ENCODE peak calls at places on chromosomes 2 and 18, in eight cellular contexts. One of them, this sample, is unnamed.

GRCh38 chr18:59996370-59996966 is 96.7 kb downstream of the PMAIP1 start:
- DNase-seq in GM12878: no peak
- DNase-seq in fibroblast of pulmonary artery: peak; percentile 68
- DNase-seq in A549: peak; percentile 58
- DNase-seq in ovary: no peak
- DNase-seq in foreskin fibroblast: peak; percentile 77
- DNase-seq in IMR-90: peak; percentile 57
- DNase-seq in tibial artery: no peak
- DNase-seq in this sample: peak; percentile 23

GRCh38 chr18:23887493-23887892 is 127.1 kb upstream of the TTC39C start:
- DNase-seq in GM12878: no peak
- DNase-seq in ovary: peak; percentile 38
- DNase-seq in IMR-90: peak; percentile 15
- DNase-seq in fibroblast of pulmonary artery: peak; percentile 56
- DNase-seq in A549: no peak
- DNase-seq in tibial artery: no peak
- DNase-seq in foreskin fibroblast: no peak
- DNase-seq in this sample: no peak

GRCh38 chr18:79354350-79354749 is 41.4 kb upstream of the NFATC1 start:
- DNase-seq in tibial artery: no peak
- DNase-seq in ovary: no peak
- DNase-seq in foreskin fibroblast: no peak
- DNase-seq in fibroblast of pulmonary artery: no peak
- DNase-seq in IMR-90: no peak
- DNase-seq in GM12878: no peak
- DNase-seq in A549: no peak
- DNase-seq in this sample: no peak

GRCh38 chr2:120825370-120826259 is 89.9 kb downstream of the GLI2 start:
- DNase-seq in IMR-90: peak; percentile 90
- DNase-seq in ovary: peak; percentile 65
- DNase-seq in A549: no peak
- DNase-seq in foreskin fibroblast: peak; percentile 95
- DNase-seq in tibial artery: peak; percentile 64
- DNase-seq in fibroblast of pulmonary artery: peak; percentile 86
- DNase-seq in GM12878: no peak
- DNase-seq in this sample: peak; percentile 78

GRCh38 chr2:231554748-231555545 is 24.7 kb upstream of the NMUR1 start:
- DNase-seq in tibial artery: peak; percentile 77
- DNase-seq in foreskin fibroblast: peak; percentile 60
- DNase-seq in A549: peak; percentile 25
- DNase-seq in IMR-90: peak; percentile 50
- DNase-seq in ovary: peak; percentile 68
- DNase-seq in fibroblast of pulmonary artery: peak; percentile 89
- DNase-seq in GM12878: no peak
- DNase-seq in this sample: peak; percentile 13

GRCh38 chr2:218216336-218216673 is 684 bp upstream of the ARPC2 start:
- DNase-seq in foreskin fibroblast: no peak
- DNase-seq in fibroblast of pulmonary artery: no peak
- DNase-seq in A549: no peak
- DNase-seq in IMR-90: no peak
- DNase-seq in tibial artery: peak; percentile 67
- DNase-seq in GM12878: no peak
- DNase-seq in ovary: peak; percentile 52
- DNase-seq in this sample: no peak

GRCh38 chr2:63436488-63436887 is 151.8 kb downstream of the WDPCP start:
- DNase-seq in tibial artery: no peak
- DNase-seq in fibroblast of pulmonary artery: no peak
- DNase-seq in IMR-90: peak; percentile 37
- DNase-seq in foreskin fibroblast: no peak
- DNase-seq in GM12878: no peak
- DNase-seq in A549: no peak
- DNase-seq in ovary: no peak
- DNase-seq in this sample: no peak

GRCh38 chr18:48829443-48830149 is 121.2 kb downstream of the SMAD7 start:
- DNase-seq in IMR-90: no peak
- DNase-seq in fibroblast of pulmonary artery: no peak
- DNase-seq in A549: no peak
- DNase-seq in foreskin fibroblast: no peak
- DNase-seq in GM12878: no peak
- DNase-seq in ovary: no peak
- DNase-seq in tibial artery: peak; percentile 81
- DNase-seq in this sample: no peak

GRCh38 chr2:53632714-53633113 is 134.9 kb upstream of the CHAC2 start:
- DNase-seq in ovary: no peak
- DNase-seq in IMR-90: peak; percentile 2
- DNase-seq in foreskin fibroblast: peak; percentile 8
- DNase-seq in GM12878: no peak
- DNase-seq in A549: no peak
- DNase-seq in fibroblast of pulmonary artery: peak; percentile 31
- DNase-seq in tibial artery: no peak
- DNase-seq in this sample: no peak

GRCh38 chr18:63111549-63112402 is 207.8 kb downstream of the BCL2 start:
- DNase-seq in tibial artery: no peak
- DNase-seq in foreskin fibroblast: no peak
- DNase-seq in IMR-90: no peak
- DNase-seq in ovary: no peak
- DNase-seq in fibroblast of pulmonary artery: peak; percentile 20
- DNase-seq in GM12878: no peak
- DNase-seq in A549: no peak
- DNase-seq in this sample: no peak

GRCh38 chr18:48294894-48295585 is 114.1 kb downstream of the ZBTB7C start:
- DNase-seq in A549: no peak
- DNase-seq in ovary: no peak
- DNase-seq in tibial artery: peak; percentile 60
- DNase-seq in fibroblast of pulmonary artery: no peak
- DNase-seq in GM12878: no peak
- DNase-seq in foreskin fibroblast: peak; percentile 14
- DNase-seq in IMR-90: no peak
- DNase-seq in this sample: no peak

GRCh38 chr2:79511320-79511951 is 1.4 kb upstream of the CTNNA2 start:
- DNase-seq in ovary: no peak
- DNase-seq in fibroblast of pulmonary artery: peak; percentile 56
- DNase-seq in foreskin fibroblast: peak; percentile 10
- DNase-seq in GM12878: no peak
- DNase-seq in tibial artery: no peak
- DNase-seq in A549: peak; percentile 43
- DNase-seq in IMR-90: peak; percentile 28
- DNase-seq in this sample: no peak

GRCh38 chr2:165627463-165627862 is 158.0 kb downstream of the CSRNP3 start:
- DNase-seq in foreskin fibroblast: peak; percentile 46
- DNase-seq in IMR-90: peak; percentile 73
- DNase-seq in GM12878: no peak
- DNase-seq in fibroblast of pulmonary artery: peak; percentile 47
- DNase-seq in ovary: no peak
- DNase-seq in A549: no peak
- DNase-seq in tibial artery: no peak
- DNase-seq in this sample: peak; percentile 36

GRCh38 chr2:11687736-11688135 is 17.7 kb upstream of the NTSR2 start:
- DNase-seq in GM12878: no peak
- DNase-seq in tibial artery: peak; percentile 55
- DNase-seq in ovary: no peak
- DNase-seq in IMR-90: no peak
- DNase-seq in A549: no peak
- DNase-seq in fibroblast of pulmonary artery: no peak
- DNase-seq in foreskin fibroblast: no peak
- DNase-seq in this sample: no peak

GRCh38 chr2:11685906-11686470 is 16.0 kb upstream of the NTSR2 start:
- DNase-seq in IMR-90: no peak
- DNase-seq in tibial artery: peak; percentile 43
- DNase-seq in A549: no peak
- DNase-seq in fibroblast of pulmonary artery: no peak
- DNase-seq in ovary: no peak
- DNase-seq in foreskin fibroblast: no peak
- DNase-seq in GM12878: no peak
- DNase-seq in this sample: no peak

GRCh38 chr2:11691071-11691660 is 21.2 kb upstream of the NTSR2 start:
- DNase-seq in GM12878: no peak
- DNase-seq in IMR-90: no peak
- DNase-seq in A549: no peak
- DNase-seq in fibroblast of pulmonary artery: no peak
- DNase-seq in foreskin fibroblast: no peak
- DNase-seq in tibial artery: peak; percentile 51
- DNase-seq in ovary: no peak
- DNase-seq in this sample: no peak

GRCh38 chr2:11684894-11685460 is 15.0 kb upstream of the NTSR2 start:
- DNase-seq in ovary: no peak
- DNase-seq in GM12878: no peak
- DNase-seq in A549: no peak
- DNase-seq in foreskin fibroblast: no peak
- DNase-seq in tibial artery: peak; percentile 21
- DNase-seq in IMR-90: no peak
- DNase-seq in fibroblast of pulmonary artery: no peak
- DNase-seq in this sample: no peak

DNA sequence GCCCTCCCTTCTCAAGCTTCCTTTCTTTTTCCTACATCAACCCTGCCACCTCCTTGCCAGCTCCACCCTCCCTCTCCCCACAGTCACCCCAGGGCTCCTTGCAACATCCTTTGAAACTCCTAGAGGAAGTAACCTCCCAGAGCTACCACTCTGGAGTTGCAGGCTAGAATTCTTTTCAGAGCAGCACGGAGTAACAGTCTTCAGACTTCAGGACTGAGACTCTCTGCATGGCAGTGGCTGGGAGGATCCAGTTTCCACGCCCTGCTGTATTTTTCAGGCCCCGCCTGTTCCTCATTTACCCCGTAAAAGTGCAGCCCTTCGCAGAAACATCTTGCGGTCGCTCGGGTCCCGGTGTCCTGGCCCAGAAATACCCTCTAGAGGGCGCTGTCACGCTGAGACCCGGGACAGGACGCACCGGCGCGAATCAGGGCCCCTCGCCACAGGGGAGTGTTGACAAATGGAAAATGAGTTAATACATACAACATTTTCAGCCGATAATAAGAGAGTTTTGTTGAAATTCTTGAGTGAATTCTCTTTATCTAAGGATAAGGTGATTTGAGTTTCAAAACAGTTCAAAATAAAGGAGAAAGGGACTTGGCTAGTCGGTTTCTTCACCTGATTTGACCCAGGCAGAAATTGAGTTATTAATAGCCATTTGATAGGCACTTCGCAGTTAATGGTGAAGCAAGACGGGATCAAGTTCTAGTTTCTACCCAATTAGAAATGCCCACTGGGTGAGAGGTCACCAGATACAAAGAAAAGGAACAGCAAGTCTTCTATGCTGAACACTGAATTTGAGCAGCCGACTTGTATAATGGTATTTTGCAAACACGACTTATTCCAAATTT is 18.5 kb upstream of the NTSR2 start:
- DNase-seq in fibroblast of pulmonary artery: peak; percentile 87
- DNase-seq in GM12878: peak; percentile 9
- DNase-seq in foreskin fibroblast: peak; percentile 90
- DNase-seq in tibial artery: peak; percentile 88
- DNase-seq in IMR-90: peak; percentile 65
- DNase-seq in A549: peak; percentile 79
- DNase-seq in ovary: peak; percentile 90
- DNase-seq in this sample: peak; percentile 50
- H3K4me3 ChIP-seq in fibroblast of pulmonary artery: peak overlapping the region; percentile 43
- H3K4me3 ChIP-seq in GM12878: peak overlapping the region; percentile 23
- H3K4me3 ChIP-seq in foreskin fibroblast: peak overlapping the region; percentile 37
- H3K4me3 ChIP-seq in tibial artery: peak overlapping the region; percentile 20
- H3K4me3 ChIP-seq in IMR-90: peak overlapping the region; percentile 6
- H3K4me3 ChIP-seq in A549: peak overlapping the region; percentile 13
- H3K4me3 ChIP-seq in ovary: peak overlapping the region; percentile 4
- H3K4me3 ChIP-seq in this sample: peak overlapping the region; percentile 39

GRCh38 chr2:115163572-115163971 is 721.1 kb downstream of the DPP10 start:
- DNase-seq in GM12878: no peak
- DNase-seq in fibroblast of pulmonary artery: no peak
- DNase-seq in foreskin fibroblast: no peak
- DNase-seq in IMR-90: no peak
- DNase-seq in A549: no peak
- DNase-seq in tibial artery: no peak
- DNase-seq in ovary: no peak
- DNase-seq in this sample: no peak
- H3K4me3 ChIP-seq in GM12878: no peak overlapping the region
- H3K4me3 ChIP-seq in fibroblast of pulmonary artery: no peak overlapping the region
- H3K4me3 ChIP-seq in foreskin fibroblast: no peak overlapping the region
- H3K4me3 ChIP-seq in IMR-90: no peak overlapping the region
- H3K4me3 ChIP-seq in A549: no peak overlapping the region
- H3K4me3 ChIP-seq in tibial artery: no peak overlapping the region
- H3K4me3 ChIP-seq in ovary: no peak overlapping the region
- H3K4me3 ChIP-seq in this sample: no peak overlapping the region

GRCh38 chr2:16508061-16508851 is 157.4 kb downstream of the CYRIA start:
- DNase-seq in tibial artery: no peak
- DNase-seq in IMR-90: no peak
- DNase-seq in A549: peak; percentile 46
- DNase-seq in ovary: peak; percentile 42
- DNase-seq in foreskin fibroblast: no peak
- DNase-seq in fibroblast of pulmonary artery: peak; percentile 9
- DNase-seq in GM12878: no peak
- DNase-seq in this sample: no peak
- H3K4me3 ChIP-seq in tibial artery: peak overlapping the region; percentile 39
- H3K4me3 ChIP-seq in IMR-90: no peak overlapping the region
- H3K4me3 ChIP-seq in A549: peak overlapping the region; percentile 56
- H3K4me3 ChIP-seq in ovary: no peak overlapping the region
- H3K4me3 ChIP-seq in foreskin fibroblast: no peak overlapping the region
- H3K4me3 ChIP-seq in fibroblast of pulmonary artery: no peak overlapping the region
- H3K4me3 ChIP-seq in GM12878: no peak overlapping the region
- H3K4me3 ChIP-seq in this sample: no peak overlapping the region

GRCh38 chr2:138503652-138504051 is 2.1 kb downstream of the SPOPL start:
- DNase-seq in A549: no peak
- DNase-seq in tibial artery: no peak
- DNase-seq in foreskin fibroblast: no peak
- DNase-seq in IMR-90: no peak
- DNase-seq in ovary: no peak
- DNase-seq in fibroblast of pulmonary artery: no peak
- DNase-seq in GM12878: no peak
- DNase-seq in this sample: no peak

GRCh38 chr2:138502253-138503086 is 900 bp downstream of the SPOPL start:
- DNase-seq in foreskin fibroblast: peak; percentile 34
- DNase-seq in A549: no peak
- DNase-seq in IMR-90: no peak
- DNase-seq in ovary: no peak
- DNase-seq in tibial artery: no peak
- DNase-seq in GM12878: no peak
- DNase-seq in fibroblast of pulmonary artery: no peak
- DNase-seq in this sample: no peak

GRCh38 chr2:138503087-138503442 is 1.5 kb downstream of the SPOPL start:
- DNase-seq in foreskin fibroblast: peak; percentile 11
- DNase-seq in GM12878: no peak
- DNase-seq in tibial artery: no peak
- DNase-seq in fibroblast of pulmonary artery: no peak
- DNase-seq in IMR-90: no peak
- DNase-seq in ovary: no peak
- DNase-seq in A549: no peak
- DNase-seq in this sample: no peak

GRCh38 chr2:138504546-138505239 is 3.1 kb downstream of the SPOPL start:
- DNase-seq in GM12878: no peak
- DNase-seq in tibial artery: no peak
- DNase-seq in fibroblast of pulmonary artery: no peak
- DNase-seq in ovary: no peak
- DNase-seq in A549: no peak
- DNase-seq in foreskin fibroblast: no peak
- DNase-seq in IMR-90: no peak
- DNase-seq in this sample: no peak

DNA sequence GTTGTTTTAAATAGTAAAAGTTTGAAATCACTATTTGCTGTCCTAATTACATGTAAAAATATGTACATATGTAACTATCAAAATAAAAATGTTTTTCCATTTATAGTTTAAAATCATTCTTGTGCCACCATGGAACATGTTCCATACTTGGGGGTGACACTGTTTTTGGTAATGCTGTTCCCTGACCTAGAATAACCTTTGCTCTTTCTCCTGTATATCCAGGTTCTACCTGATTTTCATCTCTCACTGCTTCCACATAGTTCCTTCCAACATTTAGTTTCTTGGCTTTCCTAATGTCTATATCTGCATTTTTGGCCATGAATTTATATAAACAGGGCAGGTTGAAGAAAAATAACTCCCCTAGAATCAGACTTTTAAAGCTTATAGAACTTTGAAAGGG is 2.5 kb downstream of the SPOPL start:
- DNase-seq in foreskin fibroblast: no peak
- DNase-seq in ovary: no peak
- DNase-seq in tibial artery: no peak
- DNase-seq in A549: no peak
- DNase-seq in IMR-90: no peak
- DNase-seq in GM12878: no peak
- DNase-seq in fibroblast of pulmonary artery: no peak
- DNase-seq in this sample: no peak
- H3K4me3 ChIP-seq in foreskin fibroblast: no peak overlapping the region
- H3K4me3 ChIP-seq in ovary: no peak overlapping the region
- H3K4me3 ChIP-seq in tibial artery: peak overlapping the region; percentile 98
- H3K4me3 ChIP-seq in A549: no peak overlapping the region
- H3K4me3 ChIP-seq in IMR-90: no peak overlapping the region
- H3K4me3 ChIP-seq in GM12878: peak overlapping the region; percentile 80
- H3K4me3 ChIP-seq in fibroblast of pulmonary artery: no peak overlapping the region
- H3K4me3 ChIP-seq in this sample: no peak overlapping the region

This sample was measured in AG04450.